ENCODE peak calls at places on chromosomes 3 and 15, in seven cellular contexts. R, U, V, P, W, S and J are unnamed samples.

GRCh38 chr3:183448369-183449128 is 20.1 kb upstream of the MCF2L2 start:
- DNase-seq in R (no peak), U (no peak), V (no peak), P (no peak), W (no peak), S (no peak), J (no peak)

GRCh38 chr15:65923264-65923663 is 54.0 kb downstream of the RAB11A start:
- DNase-seq in R (no peak), U (no peak), V (no peak), P (no peak), W (no peak), S (no peak), J (no peak)

GRCh38 chr3:52406231-52406661 is 38.7 kb downstream of the SEMA3G start:
- DNase-seq in R (no peak), U (no peak), V (no peak), P (no peak), W (no peak), S (no peak), J (no peak)

GRCh38 chr3:122577409-122578028 is at the start of gene PARP15:
- DNase-seq in R (peak), U (no peak), V (no peak), P (no peak), W (no peak), S (no peak), J (peak)

GRCh38 chr3:14915636-14916222 is 31.7 kb upstream of the NR2C2 start:
- DNase-seq in R (no peak), U (no peak), V (no peak), P (no peak), W (no peak), S (no peak), J (no peak)

GRCh38 chr3:113966172-113966571 is 18.4 kb downstream of the ZDHHC23 start:
- DNase-seq in R (no peak), U (no peak), V (no peak), P (no peak), W (no peak), S (no peak), J (no peak)

GRCh38 chr3:189122526-189123205 is 49.1 kb upstream of the TPRG1 start:
- DNase-seq in R (no peak), U (no peak), V (no peak), P (no peak), W (no peak), S (no peak), J (no peak)

GRCh38 chr3:101229681-101230080 is 90.7 kb downstream of the IMPG2 start:
- DNase-seq in R (no peak), U (peak), V (no peak), P (no peak), W (no peak), S (no peak), J (no peak)

GRCh38 chr15:20353966-20354883 is 187.4 kb downstream of the GOLGA6L6 start:
- DNase-seq in R (no peak), U (no peak), V (no peak), P (no peak), W (no peak), S (no peak), J (no peak)

GRCh38 chr3:41198526-41198925 is 779 bp upstream of the CTNNB1 start:
- DNase-seq in R (peak), U (peak), V (peak), P (no peak), W (peak), S (no peak), J (no peak)

GRCh38 chr3:108410531-108410984 is 99.8 kb downstream of the MYH15 start:
- DNase-seq in R (peak), U (peak), V (no peak), P (no peak), W (peak), S (no peak), J (no peak)

GRCh38 chr15:41493205-41493901 is at the start of gene ITPKA:
- DNase-seq in R (peak), U (peak), V (peak), P (peak), W (peak), S (no peak), J (peak)

GRCh38 chr15:90646662-90647305 is 70.4 kb upstream of the BLM start:
- DNase-seq in R (no peak), U (no peak), V (no peak), P (no peak), W (no peak), S (no peak), J (no peak)

GRCh38 chr15:33655488-33655887 is 312.8 kb upstream of the CHRM5 start:
- DNase-seq in R (no peak), U (no peak), V (no peak), P (no peak), W (no peak), S (no peak), J (no peak)

GRCh38 chr15:23687143-23687470 is at the start of gene NDN:
- DNase-seq in R (peak), U (peak), V (no peak), P (peak), W (peak), S (no peak), J (peak)

GRCh38 chr3:129022114-129022994 is 21.2 kb downstream of the EFCC1 start:
- DNase-seq in R (peak), U (peak), V (no peak), P (no peak), W (peak), S (no peak), J (peak)

GRCh38 chr15:63991706-63992105 is 54.6 kb downstream of the DAPK2 start:
- DNase-seq in R (no peak), U (no peak), V (no peak), P (no peak), W (no peak), S (no peak), J (no peak)

GRCh38 chr15:29698030-29698701 is 124.1 kb downstream of the TJP1 start:
- DNase-seq in R (no peak), U (peak), V (no peak), P (peak), W (no peak), S (no peak), J (peak)

GRCh38 chr3:159586587-159587202 is 401.9 kb upstream of the IL12A start:
- DNase-seq in R (no peak), U (peak), V (peak), P (peak), W (no peak), S (peak), J (peak)

GRCh38 chr3:98612587-98612986 is 19.2 kb upstream of the CPOX start:
- DNase-seq in R (no peak), U (no peak), V (peak), P (no peak), W (no peak), S (no peak), J (no peak)

GRCh38 chr3:152841131-152841530 is 6.2 kb downstream of the P2RY1 start:
- DNase-seq in R (peak), U (no peak), V (no peak), P (no peak), W (no peak), S (no peak), J (no peak)

GRCh38 chr15:56243774-56244236 is at the start of gene RFX7:
- DNase-seq in R (peak), U (peak), V (peak), P (peak), W (peak), S (peak), J (peak)

GRCh38 chr3:161275919-161276318 is 54.8 kb downstream of the NMD3 start:
- DNase-seq in R (no peak), U (no peak), V (no peak), P (no peak), W (no peak), S (no peak), J (no peak)

GRCh38 chr15:74385442-74386132 is 18.1 kb upstream of the CYP11A1 start:
- DNase-seq in R (peak), U (no peak), V (no peak), P (no peak), W (peak), S (no peak), J (no peak)

GRCh38 chr3:70120360-70120966 is 120.9 kb downstream of the SAMMSON start:
- DNase-seq in R (peak), U (peak), V (peak), P (no peak), W (peak), S (no peak), J (peak)